ENCODE peak calls at places on chromosomes 13 and 19, in nine cellular contexts. R is nucleus accumbens, E is fibroblast of the aortic adventitia, C is NCI-H2081, N is fibroblast of lung, P is NCI-H748 treated with DMSO at 0.1 percent for 48 hours, J is GM03348, G is WTC11, H is H9. K is an unnamed sample.

GRCh38 chr19:52270266-52270885 is 989 bp downstream of the ZNF766 start:
- DNase-seq in G (no peak), R (no peak), H (no peak), N (no peak), J (peak; percentile 61), P (peak; percentile 30), E (no peak), C (no peak), K (no peak)

GRCh38 chr19:55958356-55958755 is 10.7 kb downstream of the NLRP8 start:
- DNase-seq in R (no peak), J (no peak), C (no peak), H (no peak), G (no peak), N (no peak), P (no peak), E (no peak), K (no peak)

GRCh38 chr19:3366104-3366760 is at the start of gene NFIC:
- DNase-seq in C (peak; percentile 57), N (peak; percentile 95), G (no peak), H (peak; percentile 62), P (no peak), E (peak; percentile 85), R (peak; percentile 51), J (peak; percentile 95), K (peak; percentile 67)

GRCh38 chr13:67619346-67619745 is 389.2 kb upstream of the PCDH9 start:
- DNase-seq in E (no peak), P (no peak), R (no peak), H (no peak), G (no peak), J (no peak), N (peak; percentile 58), C (no peak), K (no peak)

GRCh38 chr13:46679369-46680180 is 117.4 kb downstream of the ESD start:
- DNase-seq in H (no peak), C (no peak), J (peak; percentile 83), E (peak; percentile 69), P (no peak), N (peak; percentile 76), G (no peak), R (no peak), K (no peak)

GRCh38 chr13:98214008-98214643 is 37.1 kb upstream of the RNF113B start:
- DNase-seq in P (no peak), E (peak; percentile 43), C (no peak), H (no peak), R (no peak), G (peak; percentile 16), N (peak; percentile 68), J (peak; percentile 54), K (peak; percentile 31)

GRCh38 chr13:42997381-42997780 is 5.3 kb upstream of the EPSTI1 start:
- DNase-seq in J (peak; percentile 32), R (no peak), P (no peak), G (no peak), E (peak; percentile 45), H (no peak), C (no peak), N (no peak), K (peak; percentile 14)

GRCh38 chr19:39996218-39996810 is 546 bp upstream of the ZNF546 start:
- DNase-seq in H (no peak), J (peak; percentile 45), C (no peak), R (no peak), E (peak; percentile 64), P (peak; percentile 84), N (peak; percentile 64), G (no peak), K (no peak)

GRCh38 chr19:3054972-3055740 is 7.1 kb downstream of the TLE5 start:
- DNase-seq in E (no peak), J (no peak), C (no peak), P (no peak), G (no peak), H (no peak), N (no peak), R (no peak), K (no peak)

GRCh38 chr19:55265173-55265572 is 6.4 kb upstream of the PPP6R1 start:
- DNase-seq in N (no peak), R (no peak), J (no peak), E (no peak), C (no peak), P (no peak), G (no peak), H (no peak), K (no peak)

GRCh38 chr13:111572956-111573355 is 252.5 kb downstream of the TEX29 start:
- DNase-seq in H (no peak), C (peak; percentile 90), P (peak; percentile 99), R (no peak), N (no peak), E (no peak), G (no peak), J (no peak), K (no peak)

GRCh38 chr13:114043421-114044053 is 69.7 kb upstream of the C13orf46 start:
- DNase-seq in N (peak; percentile 95), H (peak; percentile 86), R (no peak), G (no peak), C (no peak), J (peak; percentile 82), P (no peak), E (peak; percentile 96), K (no peak)